ENCODE peak calls at places on chromosomes 12 and 14, in eight cellular contexts. A is brain microvascular endothelial cell, G is esophagus muscularis mucosa, Z is breast epithelium, V is mesendoderm, K is fibroblast of lung, S is left ventricle myocardium inferior, T is HCT116. X is an unnamed sample.

GRCh38 chr14:101947577-101947903 is 16.8 kb upstream of the DYNC1H1 start:
- DNase-seq in A (no peak), G (no peak), Z (no peak), V (no peak), K (no peak), S (no peak), T (no peak), X (no peak)

GRCh38 chr12:55658212-55658611 is 21.5 kb downstream of the OR10P1 start:
- DNase-seq in A (no peak), G (no peak), Z (no peak), V (no peak), K (no peak), S (no peak), T (no peak), X (no peak)

GRCh38 chr12:78864483-78865296 is at the start of gene SYT1:
- DNase-seq in A (peak; percentile 93), G (no peak), Z (no peak), V (peak; percentile 95), K (peak; percentile 93), S (peak; percentile 14), T (no peak), X (no peak)

GRCh38 chr12:109595321-109595902 is 21.8 kb downstream of the MVK start:
- DNase-seq in A (no peak), G (no peak), Z (no peak), V (no peak), K (no peak), S (no peak), T (no peak), X (no peak)

GRCh38 chr12:20520572-20520971 is 152.2 kb downstream of the PDE3A start:
- DNase-seq in A (no peak), G (no peak), Z (no peak), V (no peak), K (no peak), S (no peak), T (no peak), X (no peak)

GRCh38 chr14:77498120-77498979 is at the start of gene ISM2:
- DNase-seq in A (peak; percentile 2), G (no peak), Z (no peak), V (peak; percentile 46), K (peak; percentile 37), S (peak; percentile 23), T (no peak), X (no peak)

GRCh38 chr14:104117341-104118005 is 20.9 kb upstream of the KIF26A start:
- DNase-seq in A (no peak), G (no peak), Z (peak; percentile 51), V (no peak), K (no peak), S (no peak), T (no peak), X (no peak)

GRCh38 chr12:6281081-6281809 is 29.2 kb upstream of the PLEKHG6 start:
- DNase-seq in A (no peak), G (no peak), Z (no peak), V (no peak), K (peak; percentile 47), S (no peak), T (no peak), X (no peak)

GRCh38 chr12:45991289-45992249 is 1.2 kb upstream of the SCAF11 start:
- DNase-seq in A (peak; percentile 38), G (peak; percentile 94), Z (peak; percentile 73), V (peak; percentile 90), K (peak; percentile 60), S (peak; percentile 82), T (peak; percentile 59), X (peak; percentile 69)

GRCh38 chr12:68267892-68268396 is 14.5 kb upstream of the IL22 start:
- DNase-seq in A (peak; percentile 44), G (no peak), Z (no peak), V (no peak), K (peak; percentile 84), S (no peak), T (no peak), X (no peak)

GRCh38 chr12:87378526-87378925 is 650.7 kb downstream of the C12orf50 start:
- DNase-seq in A (no peak), G (no peak), Z (no peak), V (no peak), K (no peak), S (no peak), T (no peak), X (no peak)

GRCh38 chr12:45259732-45260480 is 44.0 kb downstream of the ANO6 start:
- DNase-seq in A (peak; percentile 21), G (no peak), Z (no peak), V (peak; percentile 93), K (peak; percentile 55), S (no peak), T (no peak), X (no peak)

GRCh38 chr14:37196604-37197420 is 925 bp upstream of the MIPOL1 start:
- DNase-seq in A (no peak), G (no peak), Z (no peak), V (no peak), K (no peak), S (no peak), T (no peak), X (no peak)

GRCh38 chr14:81132492-81132891 is 88.3 kb downstream of the GTF2A1 start:
- DNase-seq in A (no peak), G (no peak), Z (no peak), V (no peak), K (no peak), S (no peak), T (no peak), X (no peak)

GRCh38 chr14:59292028-59292427 is 103.6 kb downstream of the DAAM1 start:
- DNase-seq in A (no peak), G (no peak), Z (no peak), V (no peak), K (no peak), S (no peak), T (no peak), X (no peak)

GRCh38 chr12:17550011-17550410 is 540.0 kb downstream of the RERGL start:
- DNase-seq in A (no peak), G (no peak), Z (no peak), V (no peak), K (no peak), S (no peak), T (no peak), X (no peak)
- H3K27ac ChIP-seq in A (no peak overlapping the region), G (no peak overlapping the region), Z (no peak overlapping the region), V (no peak overlapping the region), K (no peak overlapping the region), S (no peak overlapping the region), T (no peak overlapping the region), X (no peak overlapping the region)

GRCh38 chr14:53153702-53154112 is 584 bp upstream of the DDHD1 start:
- DNase-seq in A (no peak), G (no peak), Z (no peak), V (no peak), K (no peak), S (no peak), T (no peak), X (no peak)
- H3K27ac ChIP-seq in A (no peak overlapping the region), G (peak overlapping the region; percentile 89), Z (peak overlapping the region; percentile 83), V (no peak overlapping the region), K (no peak overlapping the region), S (peak overlapping the region; percentile 94), T (peak overlapping the region; percentile 72), X (peak overlapping the region; percentile 85)

GRCh38 chr14:92584856-92585255 is 71.3 kb downstream of the RIN3 start:
- DNase-seq in A (no peak), G (no peak), Z (no peak), V (no peak), K (no peak), S (no peak), T (no peak), X (no peak)
- H3K27ac ChIP-seq in A (no peak overlapping the region), G (no peak overlapping the region), Z (peak overlapping the region; percentile 3), V (no peak overlapping the region), K (no peak overlapping the region), S (no peak overlapping the region), T (no peak overlapping the region), X (no peak overlapping the region)

DNA sequence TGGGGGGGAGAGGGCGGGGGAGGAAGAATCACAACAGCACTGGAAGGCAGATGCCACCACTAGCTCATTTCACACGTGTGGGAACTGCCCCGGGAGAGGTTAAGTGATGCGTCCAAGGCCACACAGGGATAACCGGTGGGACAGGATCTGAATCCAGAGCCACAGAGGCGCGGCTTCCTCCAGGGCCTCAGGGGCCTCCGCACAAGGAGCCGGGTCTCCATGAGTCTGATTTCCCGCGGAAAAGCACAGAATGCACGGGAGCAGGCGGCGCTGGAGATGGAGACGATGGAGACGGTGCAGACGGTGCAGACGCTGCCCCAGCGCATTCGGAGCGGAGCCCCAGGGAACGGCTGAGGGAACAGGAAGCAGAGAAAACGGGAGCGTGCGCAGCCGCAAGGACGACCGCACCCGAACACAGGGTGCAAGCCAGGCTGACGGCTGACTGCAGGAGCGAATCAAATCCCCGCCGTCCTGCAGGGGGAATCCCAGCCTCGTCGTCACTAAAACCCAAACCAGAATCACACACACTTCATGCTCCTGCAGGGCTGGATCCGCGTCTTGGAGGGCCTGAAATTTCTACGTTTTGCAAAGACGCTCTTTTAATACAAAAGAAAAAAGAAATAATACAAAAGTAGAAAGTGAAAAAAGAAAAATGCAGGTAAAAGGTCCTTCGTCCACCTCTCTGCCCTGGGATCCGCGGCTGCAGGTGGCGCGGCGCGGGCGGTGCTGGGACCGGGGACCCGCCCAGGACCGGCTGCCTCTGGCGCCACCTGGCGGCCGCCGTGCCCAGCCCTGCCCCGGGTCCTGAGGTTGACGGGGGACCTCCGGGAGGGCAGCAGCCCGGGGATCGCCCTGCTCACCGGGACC is 20.4 kb downstream of the STX2 start:
- DNase-seq in A (no peak), G (no peak), Z (peak; percentile 64), V (peak; percentile 85), K (peak; percentile 7), S (peak; percentile 67), T (no peak), X (no peak)
- H3K27ac ChIP-seq in A (no peak overlapping the region), G (peak overlapping the region; percentile 26), Z (peak overlapping the region; percentile 48), V (no peak overlapping the region), K (no peak overlapping the region), S (peak overlapping the region; percentile 61), T (no peak overlapping the region), X (no peak overlapping the region)

GRCh38 chr12:117452071-117452470 is 90.6 kb upstream of the NOS1 start:
- DNase-seq in A (no peak), G (no peak), Z (no peak), V (no peak), K (no peak), S (no peak), T (no peak), X (no peak)
- H3K27ac ChIP-seq in A (no peak overlapping the region), G (no peak overlapping the region), Z (no peak overlapping the region), V (no peak overlapping the region), K (no peak overlapping the region), S (no peak overlapping the region), T (no peak overlapping the region), X (no peak overlapping the region)

GRCh38 chr14:34058510-34058909 is 107.6 kb upstream of the EGLN3 start:
- DNase-seq in A (no peak), G (peak; percentile 29), Z (no peak), V (no peak), K (no peak), S (no peak), T (no peak), X (no peak)
- H3K27ac ChIP-seq in A (no peak overlapping the region), G (no peak overlapping the region), Z (no peak overlapping the region), V (no peak overlapping the region), K (no peak overlapping the region), S (no peak overlapping the region), T (no peak overlapping the region), X (no peak overlapping the region)